ENCODE peak calls at places on chromosomes 2 and 18, in four cellular contexts. F is iPS DF 19.7, V is MCF 10A, W is HTR-8/SVneo. K is an unnamed sample.
A peak's percentile ranks its signal among the peaks of the same experiment; 100 is the strongest.

GRCh38 chr2:145066151-145066661 is 546.3 kb upstream of the ZEB2 start:
- DNase-seq in W (no peak), V (no peak), F (no peak), K (no peak)

GRCh38 chr18:22558945-22559385 is 141.2 kb upstream of the CTAGE1 start:
- DNase-seq in F (no peak), W (peak; percentile 41), V (peak; percentile 21), K (peak; percentile 49)

GRCh38 chr2:6254446-6254845 is 562.3 kb downstream of the SOX11 start:
- DNase-seq in W (no peak), V (no peak), F (no peak), K (no peak)

GRCh38 chr2:58447586-58447985 is 206.5 kb upstream of the FANCL start:
- DNase-seq in W (no peak), V (no peak), F (no peak), K (no peak)

GRCh38 chr18:23453657-23454011 is 547 bp downstream of the RIOK3 start:
- DNase-seq in V (peak; percentile 74), W (no peak), F (no peak), K (no peak)

GRCh38 chr2:84946204-84947009 is 24.6 kb upstream of the KCMF1 start:
- DNase-seq in V (peak; percentile 85), W (peak; percentile 77), F (no peak), K (no peak)

GRCh38 chr2:31060397-31060796 is 77.8 kb downstream of the GALNT14 start:
- DNase-seq in F (no peak), V (no peak), W (no peak), K (no peak)

GRCh38 chr2:18187214-18187613 is 308.7 kb downstream of the KCNS3 start:
- DNase-seq in V (peak; percentile 34), W (no peak), F (no peak), K (no peak)

GRCh38 chr2:231676243-231676642 is 32.1 kb upstream of the PTMA start:
- DNase-seq in V (no peak), W (no peak), F (no peak), K (no peak)

GRCh38 chr2:200050921-200051620 is 95.7 kb downstream of the MAIP1 start:
- DNase-seq in F (no peak), V (no peak), W (no peak), K (no peak)

GRCh38 chr18:59502222-59502898 is 143.3 kb upstream of the LMAN1 start:
- DNase-seq in V (peak; percentile 85), F (no peak), W (peak; percentile 29), K (no peak)

GRCh38 chr2:55138546-55139288 is 88.5 kb upstream of the RTN4 start:
- DNase-seq in W (no peak), V (no peak), F (no peak), K (no peak)

GRCh38 chr18:35041752-35042379 is 653 bp downstream of the MAPRE2 start:
- DNase-seq in W (no peak), V (no peak), F (no peak), K (no peak)

GRCh38 chr2:152071077-152071476 is 27.8 kb downstream of the CACNB4 start:
- DNase-seq in W (no peak), F (no peak), V (no peak), K (no peak)

GRCh38 chr18:54233228-54233625 is 8.8 kb upstream of the MBD2 start:
- DNase-seq in V (peak; percentile 79), F (no peak), W (no peak), K (no peak)

GRCh38 chr2:102717308-102718018 is 44.4 kb upstream of the TMEM182 start:
- DNase-seq in W (no peak), V (peak; percentile 20), F (no peak), K (no peak)

GRCh38 chr18:63689064-63689463 is 13.7 kb upstream of the SERPINB11 start:
- DNase-seq in V (no peak), F (no peak), W (no peak), K (no peak)

GRCh38 chr2:43343573-43344304 is 117.3 kb upstream of the ZFP36L2 start:
- DNase-seq in V (peak; percentile 33), W (no peak), F (no peak), K (peak; percentile 65)

GRCh38 chr2:174553811-174554493 is 43.7 kb downstream of the WIPF1 start:
- DNase-seq in F (no peak), W (no peak), V (no peak), K (no peak)

GRCh38 chr18:408367-408766 is 92.1 kb downstream of the COLEC12 start:
- DNase-seq in W (no peak), F (no peak), V (no peak), K (no peak)

GRCh38 chr2:106197878-106198277 is 3.8 kb upstream of the UXS1 start:
- DNase-seq in W (peak; percentile 72), F (no peak), V (peak; percentile 38), K (no peak)

GRCh38 chr2:79935771-79936657 is 368.5 kb downstream of the LRRTM1 start:
- DNase-seq in V (peak; percentile 76), W (peak; percentile 28), F (peak; percentile 40), K (no peak)

K was measured in thoracic aorta.